ENCODE peak calls at places on chromosomes 2 and 18, in seven cellular contexts. One of them, this sample, is unnamed.

GRCh38 chr2:142596334-142597088 is 281.0 kb upstream of the KYNU start:
- DNase-seq in amygdala: no peak
- DNase-seq in colonic mucosa: no peak
- DNase-seq in LoVo: no peak
- DNase-seq in coronary artery: no peak
- DNase-seq in mesenchymal stem cell: peak; percentile 38
- DNase-seq in HTR-8/SVneo: no peak
- DNase-seq in this sample: no peak

GRCh38 chr2:48248251-48248933 is 281.6 kb upstream of the STON1 start:
- DNase-seq in amygdala: no peak
- DNase-seq in colonic mucosa: no peak
- DNase-seq in LoVo: peak; percentile 63
- DNase-seq in coronary artery: no peak
- DNase-seq in mesenchymal stem cell: peak; percentile 94
- DNase-seq in HTR-8/SVneo: peak; percentile 79
- DNase-seq in this sample: no peak

GRCh38 chr2:129587426-129588064 is 391.9 kb upstream of the RAB6C start:
- DNase-seq in amygdala: no peak
- DNase-seq in colonic mucosa: no peak
- DNase-seq in LoVo: no peak
- DNase-seq in coronary artery: no peak
- DNase-seq in mesenchymal stem cell: no peak
- DNase-seq in HTR-8/SVneo: no peak
- DNase-seq in this sample: no peak

GRCh38 chr2:231369580-231370428 is 25.7 kb upstream of the B3GNT7 start:
- DNase-seq in amygdala: no peak
- DNase-seq in colonic mucosa: no peak
- DNase-seq in LoVo: no peak
- DNase-seq in coronary artery: no peak
- DNase-seq in mesenchymal stem cell: no peak
- DNase-seq in HTR-8/SVneo: no peak
- DNase-seq in this sample: no peak

GRCh38 chr2:217970206-217970605 is 32.6 kb downstream of the TNS1 start:
- DNase-seq in amygdala: no peak
- DNase-seq in colonic mucosa: no peak
- DNase-seq in LoVo: no peak
- DNase-seq in coronary artery: no peak
- DNase-seq in mesenchymal stem cell: no peak
- DNase-seq in HTR-8/SVneo: no peak
- DNase-seq in this sample: no peak

GRCh38 chr2:161138429-161138828 is 21.8 kb upstream of the TANK start:
- DNase-seq in amygdala: no peak
- DNase-seq in colonic mucosa: no peak
- DNase-seq in LoVo: no peak
- DNase-seq in coronary artery: no peak
- DNase-seq in mesenchymal stem cell: no peak
- DNase-seq in HTR-8/SVneo: no peak
- DNase-seq in this sample: no peak

GRCh38 chr18:50826027-50826426 is 6.2 kb upstream of the MRO start:
- DNase-seq in amygdala: no peak
- DNase-seq in colonic mucosa: peak; percentile 41
- DNase-seq in LoVo: no peak
- DNase-seq in coronary artery: no peak
- DNase-seq in mesenchymal stem cell: no peak
- DNase-seq in HTR-8/SVneo: no peak
- DNase-seq in this sample: no peak

GRCh38 chr2:1287427-1287826 is 125.8 kb upstream of the TPO start:
- DNase-seq in amygdala: no peak
- DNase-seq in colonic mucosa: no peak
- DNase-seq in LoVo: no peak
- DNase-seq in coronary artery: no peak
- DNase-seq in mesenchymal stem cell: no peak
- DNase-seq in HTR-8/SVneo: no peak
- DNase-seq in this sample: no peak

GRCh38 chr2:48620604-48621003 is 2.9 kb downstream of the GTF2A1L start:
- DNase-seq in amygdala: no peak
- DNase-seq in colonic mucosa: no peak
- DNase-seq in LoVo: no peak
- DNase-seq in coronary artery: no peak
- DNase-seq in mesenchymal stem cell: no peak
- DNase-seq in HTR-8/SVneo: no peak
- DNase-seq in this sample: no peak

GRCh38 chr2:27018142-27018541 is 14.6 kb upstream of the TMEM214 start:
- DNase-seq in amygdala: no peak
- DNase-seq in colonic mucosa: no peak
- DNase-seq in LoVo: no peak
- DNase-seq in coronary artery: no peak
- DNase-seq in mesenchymal stem cell: no peak
- DNase-seq in HTR-8/SVneo: no peak
- DNase-seq in this sample: no peak

GRCh38 chr2:217127744-217128143 is 267.9 kb upstream of the TNP1 start:
- DNase-seq in amygdala: no peak
- DNase-seq in colonic mucosa: no peak
- DNase-seq in LoVo: no peak
- DNase-seq in coronary artery: no peak
- DNase-seq in mesenchymal stem cell: no peak
- DNase-seq in HTR-8/SVneo: no peak
- DNase-seq in this sample: no peak

GRCh38 chr2:12819721-12820120 is 103.0 kb downstream of the TRIB2 start:
- DNase-seq in amygdala: no peak
- DNase-seq in colonic mucosa: no peak
- DNase-seq in LoVo: no peak
- DNase-seq in coronary artery: no peak
- DNase-seq in mesenchymal stem cell: peak; percentile 74
- DNase-seq in HTR-8/SVneo: no peak
- DNase-seq in this sample: peak; percentile 12

GRCh38 chr2:94875064-94875819 is 4.0 kb downstream of the TEKT4 start:
- DNase-seq in amygdala: no peak
- DNase-seq in colonic mucosa: no peak
- DNase-seq in LoVo: no peak
- DNase-seq in coronary artery: no peak
- DNase-seq in mesenchymal stem cell: no peak
- DNase-seq in HTR-8/SVneo: no peak
- DNase-seq in this sample: no peak

GRCh38 chr2:216688731-216689360 is 6.5 kb downstream of the IGFBP5 start:
- DNase-seq in amygdala: no peak
- DNase-seq in colonic mucosa: no peak
- DNase-seq in LoVo: no peak
- DNase-seq in coronary artery: no peak
- DNase-seq in mesenchymal stem cell: no peak
- DNase-seq in HTR-8/SVneo: no peak
- DNase-seq in this sample: no peak

GRCh38 chr2:217510790-217511291 is 492.0 kb downstream of the TNS1 start:
- DNase-seq in amygdala: peak; percentile 58
- DNase-seq in colonic mucosa: peak; percentile 50
- DNase-seq in LoVo: peak; percentile 64
- DNase-seq in coronary artery: no peak
- DNase-seq in mesenchymal stem cell: peak; percentile 83
- DNase-seq in HTR-8/SVneo: peak; percentile 79
- DNase-seq in this sample: peak; percentile 67

GRCh38 chr2:192585418-192585817 is 390.7 kb upstream of the TMEFF2 start:
- DNase-seq in amygdala: no peak
- DNase-seq in colonic mucosa: no peak
- DNase-seq in LoVo: no peak
- DNase-seq in coronary artery: no peak
- DNase-seq in mesenchymal stem cell: no peak
- DNase-seq in HTR-8/SVneo: peak; percentile 13
- DNase-seq in this sample: no peak

GRCh38 chr18:44716697-44717163 is 36.0 kb downstream of the SETBP1 start:
- DNase-seq in amygdala: no peak
- DNase-seq in colonic mucosa: no peak
- DNase-seq in LoVo: no peak
- DNase-seq in coronary artery: no peak
- DNase-seq in mesenchymal stem cell: no peak
- DNase-seq in HTR-8/SVneo: no peak
- DNase-seq in this sample: peak; percentile 18

GRCh38 chr18:79147014-79147413 is 77.8 kb downstream of the ATP9B start:
- DNase-seq in amygdala: no peak
- DNase-seq in colonic mucosa: no peak
- DNase-seq in LoVo: no peak
- DNase-seq in coronary artery: no peak
- DNase-seq in mesenchymal stem cell: no peak
- DNase-seq in HTR-8/SVneo: no peak
- DNase-seq in this sample: no peak